ENCODE peak calls at places on chromosomes 3 and 15, in seven cellular contexts. One of them, this sample, is unnamed.

GRCh38 chr3:102400142-102400541 is 34.7 kb upstream of the ZPLD1 start:
- DNase-seq in stimulated activated CD4-positive, alpha-beta T cell treated with anti-CD3 and anti-CD28 coated beads, Interleukin-2, amount 100 ng/mL, for 48 hours: no peak
- DNase-seq in GDM1: no peak
- DNase-seq in lower lobe of right lung: no peak
- DNase-seq in ELR: peak; percentile 50
- DNase-seq in T follicular helper cell: no peak
- DNase-seq in iris pigment epithelial cell: peak; percentile 34
- DNase-seq in this sample: no peak

GRCh38 chr3:481680-482079 is 285.1 kb downstream of the CHL1 start:
- DNase-seq in ELR: no peak
- DNase-seq in lower lobe of right lung: no peak
- DNase-seq in iris pigment epithelial cell: no peak
- DNase-seq in T follicular helper cell: no peak
- DNase-seq in GDM1: no peak
- DNase-seq in stimulated activated CD4-positive, alpha-beta T cell treated with anti-CD3 and anti-CD28 coated beads, Interleukin-2, amount 100 ng/mL, for 48 hours: no peak
- DNase-seq in this sample: no peak

GRCh38 chr3:11095932-11096265 is 58.4 kb upstream of the HRH1 start:
- DNase-seq in iris pigment epithelial cell: peak; percentile 34
- DNase-seq in GDM1: no peak
- DNase-seq in lower lobe of right lung: no peak
- DNase-seq in ELR: no peak
- DNase-seq in stimulated activated CD4-positive, alpha-beta T cell treated with anti-CD3 and anti-CD28 coated beads, Interleukin-2, amount 100 ng/mL, for 48 hours: no peak
- DNase-seq in T follicular helper cell: no peak
- DNase-seq in this sample: no peak

GRCh38 chr15:61157933-61158332 is 71.2 kb downstream of the RORA start:
- DNase-seq in GDM1: no peak
- DNase-seq in lower lobe of right lung: no peak
- DNase-seq in stimulated activated CD4-positive, alpha-beta T cell treated with anti-CD3 and anti-CD28 coated beads, Interleukin-2, amount 100 ng/mL, for 48 hours: no peak
- DNase-seq in iris pigment epithelial cell: no peak
- DNase-seq in ELR: no peak
- DNase-seq in T follicular helper cell: no peak
- DNase-seq in this sample: no peak

GRCh38 chr3:186095584-186096061 is 13.3 kb downstream of the ETV5 start:
- DNase-seq in lower lobe of right lung: peak; percentile 66
- DNase-seq in ELR: no peak
- DNase-seq in iris pigment epithelial cell: no peak
- DNase-seq in stimulated activated CD4-positive, alpha-beta T cell treated with anti-CD3 and anti-CD28 coated beads, Interleukin-2, amount 100 ng/mL, for 48 hours: no peak
- DNase-seq in T follicular helper cell: no peak
- DNase-seq in GDM1: no peak
- DNase-seq in this sample: no peak

GRCh38 chr3:187208159-187208558 is 10.9 kb downstream of the RTP1 start:
- DNase-seq in stimulated activated CD4-positive, alpha-beta T cell treated with anti-CD3 and anti-CD28 coated beads, Interleukin-2, amount 100 ng/mL, for 48 hours: no peak
- DNase-seq in ELR: peak; percentile 41
- DNase-seq in lower lobe of right lung: no peak
- DNase-seq in iris pigment epithelial cell: peak; percentile 47
- DNase-seq in T follicular helper cell: no peak
- DNase-seq in GDM1: no peak
- DNase-seq in this sample: no peak

GRCh38 chr3:177538064-177538742 is 340.9 kb upstream of the TBL1XR1 start:
- DNase-seq in T follicular helper cell: no peak
- DNase-seq in GDM1: no peak
- DNase-seq in lower lobe of right lung: no peak
- DNase-seq in ELR: no peak
- DNase-seq in iris pigment epithelial cell: peak; percentile 86
- DNase-seq in stimulated activated CD4-positive, alpha-beta T cell treated with anti-CD3 and anti-CD28 coated beads, Interleukin-2, amount 100 ng/mL, for 48 hours: no peak
- DNase-seq in this sample: no peak

GRCh38 chr3:105157766-105158085 is 209.0 kb upstream of the ALCAM start:
- DNase-seq in iris pigment epithelial cell: no peak
- DNase-seq in T follicular helper cell: no peak
- DNase-seq in lower lobe of right lung: no peak
- DNase-seq in stimulated activated CD4-positive, alpha-beta T cell treated with anti-CD3 and anti-CD28 coated beads, Interleukin-2, amount 100 ng/mL, for 48 hours: no peak
- DNase-seq in GDM1: no peak
- DNase-seq in ELR: no peak
- DNase-seq in this sample: no peak

GRCh38 chr15:89244512-89244869 is 712 bp downstream of the FANCI start:
- DNase-seq in iris pigment epithelial cell: peak; percentile 17
- DNase-seq in T follicular helper cell: no peak
- DNase-seq in lower lobe of right lung: no peak
- DNase-seq in stimulated activated CD4-positive, alpha-beta T cell treated with anti-CD3 and anti-CD28 coated beads, Interleukin-2, amount 100 ng/mL, for 48 hours: no peak
- DNase-seq in ELR: peak; percentile 48
- DNase-seq in GDM1: no peak
- DNase-seq in this sample: no peak